ENCODE peak calls at places on chromosomes 13 and 19, in ten cellular contexts. One of them, this sample, is unnamed.

GRCh38 chr13:96984061-96984508 is 10.2 kb downstream of the OXGR1 start:
- DNase-seq in stomach: peak
- DNase-seq in T-helper 9 cell: no peak
- DNase-seq in GDM1: no peak
- DNase-seq in neuronal stem cell: no peak
- DNase-seq in NCI-H460: no peak
- DNase-seq in IMR-90: no peak
- DNase-seq in fibroblast of pulmonary artery: peak
- DNase-seq in activated naive CD4-positive, alpha-beta T cell: no peak
- DNase-seq in T-helper 2 cell: peak
- DNase-seq in this sample: peak

GRCh38 chr19:16364231-16364865 is 39.7 kb downstream of the KLF2 start:
- DNase-seq in stomach: no peak
- DNase-seq in T-helper 9 cell: no peak
- DNase-seq in GDM1: no peak
- DNase-seq in neuronal stem cell: no peak
- DNase-seq in NCI-H460: no peak
- DNase-seq in IMR-90: no peak
- DNase-seq in fibroblast of pulmonary artery: no peak
- DNase-seq in activated naive CD4-positive, alpha-beta T cell: no peak
- DNase-seq in T-helper 2 cell: no peak
- DNase-seq in this sample: no peak

GRCh38 chr19:5343848-5344247 is 3.2 kb upstream of the PTPRS start:
- DNase-seq in stomach: no peak
- DNase-seq in T-helper 9 cell: no peak
- DNase-seq in GDM1: no peak
- DNase-seq in neuronal stem cell: no peak
- DNase-seq in NCI-H460: no peak
- DNase-seq in IMR-90: peak
- DNase-seq in fibroblast of pulmonary artery: peak
- DNase-seq in activated naive CD4-positive, alpha-beta T cell: no peak
- DNase-seq in T-helper 2 cell: no peak
- DNase-seq in this sample: no peak

GRCh38 chr19:30539315-30539714 is 167.1 kb downstream of the ZNF536 start:
- DNase-seq in stomach: no peak
- DNase-seq in T-helper 9 cell: no peak
- DNase-seq in GDM1: no peak
- DNase-seq in neuronal stem cell: no peak
- DNase-seq in NCI-H460: no peak
- DNase-seq in IMR-90: no peak
- DNase-seq in fibroblast of pulmonary artery: no peak
- DNase-seq in activated naive CD4-positive, alpha-beta T cell: no peak
- DNase-seq in T-helper 2 cell: no peak
- DNase-seq in this sample: no peak

GRCh38 chr19:54188224-54188871 is 1.0 kb downstream of the MBOAT7 start:
- DNase-seq in stomach: no peak
- DNase-seq in T-helper 9 cell: peak
- DNase-seq in GDM1: peak
- DNase-seq in neuronal stem cell: no peak
- DNase-seq in NCI-H460: no peak
- DNase-seq in IMR-90: peak
- DNase-seq in fibroblast of pulmonary artery: peak
- DNase-seq in activated naive CD4-positive, alpha-beta T cell: no peak
- DNase-seq in T-helper 2 cell: peak
- DNase-seq in this sample: no peak

GRCh38 chr19:1469936-1470863 is 8.8 kb downstream of the C19orf25 start:
- DNase-seq in stomach: peak
- DNase-seq in T-helper 9 cell: peak
- DNase-seq in GDM1: no peak
- DNase-seq in neuronal stem cell: peak
- DNase-seq in NCI-H460: no peak
- DNase-seq in IMR-90: no peak
- DNase-seq in fibroblast of pulmonary artery: no peak
- DNase-seq in activated naive CD4-positive, alpha-beta T cell: peak
- DNase-seq in T-helper 2 cell: peak
- DNase-seq in this sample: peak

GRCh38 chr19:48737360-48737998 is 2.9 kb downstream of the RASIP1 start:
- DNase-seq in stomach: peak
- DNase-seq in T-helper 9 cell: no peak
- DNase-seq in GDM1: no peak
- DNase-seq in neuronal stem cell: no peak
- DNase-seq in NCI-H460: no peak
- DNase-seq in IMR-90: no peak
- DNase-seq in fibroblast of pulmonary artery: no peak
- DNase-seq in activated naive CD4-positive, alpha-beta T cell: no peak
- DNase-seq in T-helper 2 cell: peak
- DNase-seq in this sample: peak

GRCh38 chr19:604355-604754 is 14.7 kb downstream of the HCN2 start:
- DNase-seq in stomach: no peak
- DNase-seq in T-helper 9 cell: no peak
- DNase-seq in GDM1: no peak
- DNase-seq in neuronal stem cell: no peak
- DNase-seq in NCI-H460: no peak
- DNase-seq in IMR-90: no peak
- DNase-seq in fibroblast of pulmonary artery: no peak
- DNase-seq in activated naive CD4-positive, alpha-beta T cell: no peak
- DNase-seq in T-helper 2 cell: peak
- DNase-seq in this sample: no peak

GRCh38 chr19:3407556-3408516 is 41.5 kb downstream of the NFIC start:
- DNase-seq in stomach: peak
- DNase-seq in T-helper 9 cell: no peak
- DNase-seq in GDM1: no peak
- DNase-seq in neuronal stem cell: no peak
- DNase-seq in NCI-H460: no peak
- DNase-seq in IMR-90: no peak
- DNase-seq in fibroblast of pulmonary artery: no peak
- DNase-seq in activated naive CD4-positive, alpha-beta T cell: no peak
- DNase-seq in T-helper 2 cell: no peak
- DNase-seq in this sample: no peak

GRCh38 chr13:98142427-98143156 is at the start of gene FARP1:
- DNase-seq in stomach: peak
- DNase-seq in T-helper 9 cell: no peak
- DNase-seq in GDM1: no peak
- DNase-seq in neuronal stem cell: peak
- DNase-seq in NCI-H460: peak
- DNase-seq in IMR-90: peak
- DNase-seq in fibroblast of pulmonary artery: peak
- DNase-seq in activated naive CD4-positive, alpha-beta T cell: no peak
- DNase-seq in T-helper 2 cell: peak
- DNase-seq in this sample: peak

GRCh38 chr19:19649580-19649995 is 6.1 kb upstream of the GMIP start:
- DNase-seq in stomach: no peak
- DNase-seq in T-helper 9 cell: no peak
- DNase-seq in GDM1: no peak
- DNase-seq in neuronal stem cell: no peak
- DNase-seq in NCI-H460: no peak
- DNase-seq in IMR-90: no peak
- DNase-seq in fibroblast of pulmonary artery: no peak
- DNase-seq in activated naive CD4-positive, alpha-beta T cell: no peak
- DNase-seq in T-helper 2 cell: no peak
- DNase-seq in this sample: no peak

GRCh38 chr13:47472516-47472915 is 528.6 kb downstream of the SUCLA2 start:
- DNase-seq in stomach: no peak
- DNase-seq in T-helper 9 cell: no peak
- DNase-seq in GDM1: no peak
- DNase-seq in neuronal stem cell: no peak
- DNase-seq in NCI-H460: no peak
- DNase-seq in IMR-90: no peak
- DNase-seq in fibroblast of pulmonary artery: no peak
- DNase-seq in activated naive CD4-positive, alpha-beta T cell: no peak
- DNase-seq in T-helper 2 cell: no peak
- DNase-seq in this sample: no peak

GRCh38 chr19:9910625-9911024 is 25.7 kb downstream of the OLFM2 start:
- DNase-seq in stomach: no peak
- DNase-seq in T-helper 9 cell: no peak
- DNase-seq in GDM1: no peak
- DNase-seq in neuronal stem cell: no peak
- DNase-seq in NCI-H460: no peak
- DNase-seq in IMR-90: no peak
- DNase-seq in fibroblast of pulmonary artery: no peak
- DNase-seq in activated naive CD4-positive, alpha-beta T cell: no peak
- DNase-seq in T-helper 2 cell: no peak
- DNase-seq in this sample: no peak

GRCh38 chr13:103876571-103876970 is 810.4 kb upstream of the SLC10A2 start:
- DNase-seq in stomach: no peak
- DNase-seq in T-helper 9 cell: no peak
- DNase-seq in GDM1: no peak
- DNase-seq in neuronal stem cell: no peak
- DNase-seq in NCI-H460: no peak
- DNase-seq in IMR-90: peak
- DNase-seq in fibroblast of pulmonary artery: peak
- DNase-seq in activated naive CD4-positive, alpha-beta T cell: no peak
- DNase-seq in T-helper 2 cell: no peak
- DNase-seq in this sample: no peak

GRCh38 chr13:49456156-49456555 is 12.1 kb downstream of the SETDB2 start:
- DNase-seq in stomach: no peak
- DNase-seq in T-helper 9 cell: no peak
- DNase-seq in GDM1: no peak
- DNase-seq in neuronal stem cell: no peak
- DNase-seq in NCI-H460: no peak
- DNase-seq in IMR-90: peak
- DNase-seq in fibroblast of pulmonary artery: no peak
- DNase-seq in activated naive CD4-positive, alpha-beta T cell: no peak
- DNase-seq in T-helper 2 cell: no peak
- DNase-seq in this sample: no peak

GRCh38 chr13:51564252-51564651 is 20.0 kb upstream of the WDFY2 start:
- DNase-seq in stomach: no peak
- DNase-seq in T-helper 9 cell: no peak
- DNase-seq in GDM1: no peak
- DNase-seq in neuronal stem cell: no peak
- DNase-seq in NCI-H460: no peak
- DNase-seq in IMR-90: no peak
- DNase-seq in fibroblast of pulmonary artery: no peak
- DNase-seq in activated naive CD4-positive, alpha-beta T cell: no peak
- DNase-seq in T-helper 2 cell: no peak
- DNase-seq in this sample: no peak